ENCODE peak calls at places on chromosomes 4 and X, in ten cellular contexts. One of them, this sample, is unnamed.

GRCh38 chr4:128862608-128863313 is 53.3 kb downstream of the JADE1 start:
- DNase-seq in tibial artery: no peak
- DNase-seq in cardiac muscle cell: no peak
- DNase-seq in psoas muscle: no peak
- DNase-seq in PC-3: no peak
- DNase-seq in endothelial cell of umbilical vein: peak; percentile 41
- DNase-seq in BE2C: no peak
- DNase-seq in nephron progenitor cell: peak; percentile 7
- DNase-seq in IMR-90: peak; percentile 72
- DNase-seq in GM20000: peak; percentile 68
- DNase-seq in this sample: no peak

GRCh38 chrX:123736333-123736921 is 3.6 kb upstream of the THOC2 start:
- DNase-seq in tibial artery: no peak
- DNase-seq in cardiac muscle cell: no peak
- DNase-seq in psoas muscle: no peak
- DNase-seq in PC-3: no peak
- DNase-seq in endothelial cell of umbilical vein: no peak
- DNase-seq in BE2C: peak; percentile 41
- DNase-seq in nephron progenitor cell: no peak
- DNase-seq in IMR-90: peak; percentile 90
- DNase-seq in GM20000: no peak
- DNase-seq in this sample: no peak

GRCh38 chr4:1241936-1242505 is 6.9 kb downstream of the CTBP1 start:
- DNase-seq in tibial artery: peak; percentile 8
- DNase-seq in cardiac muscle cell: no peak
- DNase-seq in psoas muscle: peak; percentile 28
- DNase-seq in PC-3: no peak
- DNase-seq in endothelial cell of umbilical vein: no peak
- DNase-seq in BE2C: peak; percentile 4
- DNase-seq in nephron progenitor cell: no peak
- DNase-seq in IMR-90: no peak
- DNase-seq in GM20000: no peak
- DNase-seq in this sample: no peak

GRCh38 chrX:103792916-103793540 is 16.4 kb downstream of the PLP1 start:
- DNase-seq in tibial artery: no peak
- DNase-seq in cardiac muscle cell: no peak
- DNase-seq in psoas muscle: no peak
- DNase-seq in PC-3: peak; percentile 82
- DNase-seq in endothelial cell of umbilical vein: no peak
- DNase-seq in BE2C: no peak
- DNase-seq in nephron progenitor cell: no peak
- DNase-seq in IMR-90: peak; percentile 80
- DNase-seq in GM20000: no peak
- DNase-seq in this sample: no peak

GRCh38 chrX:26851981-26852380 is 611.2 kb downstream of the PPP4R3C start:
- DNase-seq in tibial artery: no peak
- DNase-seq in cardiac muscle cell: peak; percentile 40
- DNase-seq in psoas muscle: no peak
- DNase-seq in PC-3: peak; percentile 1
- DNase-seq in endothelial cell of umbilical vein: peak; percentile 87
- DNase-seq in BE2C: no peak
- DNase-seq in nephron progenitor cell: no peak
- DNase-seq in IMR-90: no peak
- DNase-seq in GM20000: peak; percentile 3
- DNase-seq in this sample: no peak

GRCh38 chrX:70434914-70435586 is 9.6 kb upstream of the DLG3 start:
- DNase-seq in tibial artery: peak; percentile 54
- DNase-seq in cardiac muscle cell: peak; percentile 58
- DNase-seq in psoas muscle: peak; percentile 78
- DNase-seq in PC-3: no peak
- DNase-seq in endothelial cell of umbilical vein: no peak
- DNase-seq in BE2C: no peak
- DNase-seq in nephron progenitor cell: no peak
- DNase-seq in IMR-90: peak; percentile 48
- DNase-seq in GM20000: no peak
- DNase-seq in this sample: no peak

GRCh38 chrX:54447461-54447860 is 7.3 kb downstream of the TSR2 start:
- DNase-seq in tibial artery: no peak
- DNase-seq in cardiac muscle cell: peak; percentile 5
- DNase-seq in psoas muscle: no peak
- DNase-seq in PC-3: peak; percentile 20
- DNase-seq in endothelial cell of umbilical vein: no peak
- DNase-seq in BE2C: no peak
- DNase-seq in nephron progenitor cell: no peak
- DNase-seq in IMR-90: no peak
- DNase-seq in GM20000: no peak
- DNase-seq in this sample: no peak

GRCh38 chr4:24003476-24003875 is 113.6 kb upstream of the PPARGC1A start:
- DNase-seq in tibial artery: no peak
- DNase-seq in cardiac muscle cell: no peak
- DNase-seq in psoas muscle: no peak
- DNase-seq in PC-3: no peak
- DNase-seq in endothelial cell of umbilical vein: no peak
- DNase-seq in BE2C: no peak
- DNase-seq in nephron progenitor cell: no peak
- DNase-seq in IMR-90: no peak
- DNase-seq in GM20000: no peak
- DNase-seq in this sample: no peak

GRCh38 chrX:104270916-104271512 is 16.3 kb upstream of the ESX1 start:
- DNase-seq in tibial artery: peak; percentile 20
- DNase-seq in cardiac muscle cell: peak; percentile 59
- DNase-seq in psoas muscle: no peak
- DNase-seq in PC-3: peak; percentile 82
- DNase-seq in endothelial cell of umbilical vein: peak; percentile 62
- DNase-seq in BE2C: peak; percentile 35
- DNase-seq in nephron progenitor cell: peak; percentile 49
- DNase-seq in IMR-90: peak; percentile 22
- DNase-seq in GM20000: no peak
- DNase-seq in this sample: peak; percentile 43

GRCh38 chr4:169225058-169225751 is 45.6 kb downstream of the SH3RF1 start:
- DNase-seq in tibial artery: no peak
- DNase-seq in cardiac muscle cell: no peak
- DNase-seq in psoas muscle: no peak
- DNase-seq in PC-3: peak; percentile 90
- DNase-seq in endothelial cell of umbilical vein: peak; percentile 87
- DNase-seq in BE2C: no peak
- DNase-seq in nephron progenitor cell: no peak
- DNase-seq in IMR-90: peak; percentile 98
- DNase-seq in GM20000: no peak
- DNase-seq in this sample: no peak

DNA sequence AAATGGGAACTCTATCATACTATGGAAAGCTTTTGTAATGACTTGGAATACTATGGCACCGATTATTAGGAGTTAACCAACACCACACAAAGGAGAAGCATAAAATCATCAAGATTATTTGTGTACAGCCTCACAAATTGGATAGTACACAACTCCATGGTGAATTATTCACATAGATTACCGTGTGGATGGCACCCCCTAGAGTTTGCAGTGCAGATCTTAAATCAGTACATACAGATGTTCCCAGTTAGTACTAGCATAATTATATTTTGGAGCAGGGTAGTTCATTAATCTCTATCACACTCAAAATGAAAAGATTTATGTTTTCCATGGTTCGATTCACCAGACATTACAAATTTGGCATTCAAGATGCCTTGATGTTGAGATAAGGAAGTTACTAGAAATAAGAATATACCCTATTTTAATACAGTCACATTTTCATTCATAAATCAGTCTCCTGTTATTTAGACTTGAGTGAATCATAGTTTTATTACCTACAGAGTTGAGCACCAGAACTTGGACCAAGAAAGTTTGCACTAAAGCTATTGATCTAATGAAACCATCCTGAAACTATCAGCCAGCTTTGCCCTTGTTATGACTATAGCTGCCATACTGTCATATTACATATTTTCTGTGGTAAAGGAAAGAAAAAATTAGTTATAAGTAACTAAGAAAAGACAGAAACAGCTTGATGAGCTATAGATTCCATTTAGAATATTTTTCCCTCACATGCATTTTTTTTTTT is 531.8 kb downstream of the GLUD2 start:
- DNase-seq in tibial artery: no peak
- DNase-seq in cardiac muscle cell: peak; percentile 32
- DNase-seq in psoas muscle: no peak
- DNase-seq in PC-3: peak; percentile 57
- DNase-seq in endothelial cell of umbilical vein: peak; percentile 1
- DNase-seq in BE2C: no peak
- DNase-seq in nephron progenitor cell: peak; percentile 12
- DNase-seq in IMR-90: no peak
- DNase-seq in GM20000: peak; percentile 0
- DNase-seq in this sample: no peak
- TF ChIP-seq CTCF in tibial artery: peak; percentile 8
- TF ChIP-seq CTCF in cardiac muscle cell: peak; percentile 37
- TF ChIP-seq CTCF in psoas muscle: peak; percentile 24
- TF ChIP-seq CTCF in PC-3: peak; percentile 71
- TF ChIP-seq CTCF in endothelial cell of umbilical vein: no peak
- TF ChIP-seq CTCF in BE2C: no peak
- TF ChIP-seq CTCF in nephron progenitor cell: no peak
- TF ChIP-seq CTCF in IMR-90: no peak
- TF ChIP-seq CTCF in GM20000: no peak
- TF ChIP-seq CTCF in this sample: peak; percentile 26

DNA sequence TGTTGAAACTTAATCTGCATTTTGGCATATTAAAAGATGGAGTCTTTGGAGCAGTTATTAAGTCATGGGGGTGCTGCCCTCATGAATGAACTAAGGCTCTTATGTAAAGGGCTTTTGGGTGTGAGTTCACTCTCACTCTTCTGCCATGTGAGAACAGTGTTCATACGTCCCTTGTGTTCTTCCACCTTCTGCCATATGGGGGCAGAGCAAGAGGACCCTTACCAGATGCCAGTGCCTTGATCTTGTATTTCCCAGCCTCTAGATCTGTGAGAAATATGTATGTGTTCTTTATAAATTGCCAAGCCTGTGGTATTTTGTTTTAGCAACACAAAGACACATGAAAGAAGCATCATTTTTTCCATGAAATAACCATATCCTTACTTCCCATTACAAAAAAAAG is 213.9 kb downstream of the SPOCK3 start:
- DNase-seq in tibial artery: no peak
- DNase-seq in cardiac muscle cell: peak; percentile 17
- DNase-seq in psoas muscle: no peak
- DNase-seq in PC-3: peak; percentile 13
- DNase-seq in endothelial cell of umbilical vein: peak; percentile 18
- DNase-seq in BE2C: peak; percentile 50
- DNase-seq in nephron progenitor cell: no peak
- DNase-seq in IMR-90: no peak
- DNase-seq in GM20000: no peak
- DNase-seq in this sample: peak; percentile 23
- TF ChIP-seq CTCF in tibial artery: no peak
- TF ChIP-seq CTCF in cardiac muscle cell: peak; percentile 45
- TF ChIP-seq CTCF in psoas muscle: no peak
- TF ChIP-seq CTCF in PC-3: peak; percentile 51
- TF ChIP-seq CTCF in endothelial cell of umbilical vein: peak; percentile 11
- TF ChIP-seq CTCF in BE2C: peak; percentile 78
- TF ChIP-seq CTCF in nephron progenitor cell: peak; percentile 26
- TF ChIP-seq CTCF in IMR-90: no peak
- TF ChIP-seq CTCF in GM20000: peak; percentile 22
- TF ChIP-seq CTCF in this sample: no peak

GRCh38 chrX:67295924-67296323 is 247.9 kb upstream of the AR start:
- DNase-seq in tibial artery: no peak
- DNase-seq in cardiac muscle cell: no peak
- DNase-seq in psoas muscle: no peak
- DNase-seq in PC-3: no peak
- DNase-seq in endothelial cell of umbilical vein: no peak
- DNase-seq in BE2C: no peak
- DNase-seq in nephron progenitor cell: no peak
- DNase-seq in IMR-90: no peak
- DNase-seq in GM20000: no peak
- DNase-seq in this sample: no peak
- TF ChIP-seq CTCF in tibial artery: no peak
- TF ChIP-seq CTCF in cardiac muscle cell: no peak
- TF ChIP-seq CTCF in psoas muscle: no peak
- TF ChIP-seq CTCF in PC-3: no peak
- TF ChIP-seq CTCF in endothelial cell of umbilical vein: no peak
- TF ChIP-seq CTCF in BE2C: no peak
- TF ChIP-seq CTCF in nephron progenitor cell: no peak
- TF ChIP-seq CTCF in IMR-90: no peak
- TF ChIP-seq CTCF in GM20000: no peak
- TF ChIP-seq CTCF in this sample: no peak

GRCh38 chr4:6689506-6689960 is 4.1 kb upstream of the S100P start:
- DNase-seq in tibial artery: no peak
- DNase-seq in cardiac muscle cell: no peak
- DNase-seq in psoas muscle: no peak
- DNase-seq in PC-3: peak; percentile 19
- DNase-seq in endothelial cell of umbilical vein: no peak
- DNase-seq in BE2C: no peak
- DNase-seq in nephron progenitor cell: no peak
- DNase-seq in IMR-90: no peak
- DNase-seq in GM20000: no peak
- DNase-seq in this sample: no peak

GRCh38 chr4:6686104-6686787 is 7.4 kb upstream of the S100P start:
- DNase-seq in tibial artery: no peak
- DNase-seq in cardiac muscle cell: no peak
- DNase-seq in psoas muscle: no peak
- DNase-seq in PC-3: no peak
- DNase-seq in endothelial cell of umbilical vein: no peak
- DNase-seq in BE2C: no peak
- DNase-seq in nephron progenitor cell: no peak
- DNase-seq in IMR-90: no peak
- DNase-seq in GM20000: no peak
- DNase-seq in this sample: no peak

GRCh38 chr4:6687947-6688878 is 5.5 kb upstream of the S100P start:
- DNase-seq in tibial artery: no peak
- DNase-seq in cardiac muscle cell: no peak
- DNase-seq in psoas muscle: no peak
- DNase-seq in PC-3: peak; percentile 24
- DNase-seq in endothelial cell of umbilical vein: no peak
- DNase-seq in BE2C: no peak
- DNase-seq in nephron progenitor cell: no peak
- DNase-seq in IMR-90: no peak
- DNase-seq in GM20000: no peak
- DNase-seq in this sample: no peak

GRCh38 chr4:6692379-6692778 is 1.3 kb upstream of the S100P start:
- DNase-seq in tibial artery: no peak
- DNase-seq in cardiac muscle cell: no peak
- DNase-seq in psoas muscle: no peak
- DNase-seq in PC-3: no peak
- DNase-seq in endothelial cell of umbilical vein: no peak
- DNase-seq in BE2C: no peak
- DNase-seq in nephron progenitor cell: no peak
- DNase-seq in IMR-90: no peak
- DNase-seq in GM20000: no peak
- DNase-seq in this sample: no peak

DNA sequence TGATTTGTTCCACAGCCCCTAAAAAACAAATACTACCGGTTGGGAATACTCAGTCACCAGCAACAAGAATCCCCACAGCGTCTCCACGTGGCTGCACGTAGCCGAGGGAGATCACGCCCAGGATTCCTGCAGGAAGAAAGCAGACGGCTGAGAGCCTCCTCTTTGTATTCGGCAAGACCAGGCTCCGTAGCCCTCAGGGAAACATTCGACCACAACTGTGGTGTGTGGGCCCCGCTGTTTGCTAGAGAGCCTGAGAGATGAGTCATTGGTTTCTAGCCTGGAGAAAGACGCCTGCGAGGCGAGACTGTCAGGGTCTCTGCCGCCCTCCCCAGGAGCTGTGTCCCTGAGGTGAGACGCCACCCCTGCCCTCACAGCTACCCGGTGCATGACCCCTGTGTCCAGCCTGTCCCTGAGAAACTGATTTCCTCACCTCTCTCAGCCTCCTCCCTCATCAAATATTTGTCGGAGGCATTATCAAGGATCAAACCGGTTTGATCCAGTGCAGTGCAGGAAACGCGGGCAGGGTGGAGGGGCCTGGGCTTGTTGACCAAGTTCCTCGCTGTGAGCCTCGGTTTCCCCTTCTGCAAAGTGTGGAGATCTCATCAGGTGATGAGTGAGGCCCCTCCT is 4.7 kb upstream of the S100P start:
- DNase-seq in tibial artery: no peak
- DNase-seq in cardiac muscle cell: no peak
- DNase-seq in psoas muscle: no peak
- DNase-seq in PC-3: peak; percentile 92
- DNase-seq in endothelial cell of umbilical vein: peak; percentile 39
- DNase-seq in BE2C: peak; percentile 74
- DNase-seq in nephron progenitor cell: no peak
- DNase-seq in IMR-90: peak; percentile 94
- DNase-seq in GM20000: peak; percentile 83
- DNase-seq in this sample: peak; percentile 77
- TF ChIP-seq CTCF in tibial artery: no peak
- TF ChIP-seq CTCF in cardiac muscle cell: peak; percentile 24
- TF ChIP-seq CTCF in psoas muscle: no peak
- TF ChIP-seq CTCF in PC-3: peak; percentile 28
- TF ChIP-seq CTCF in endothelial cell of umbilical vein: no peak
- TF ChIP-seq CTCF in BE2C: no peak
- TF ChIP-seq CTCF in nephron progenitor cell: no peak
- TF ChIP-seq CTCF in IMR-90: peak; percentile 1
- TF ChIP-seq CTCF in GM20000: no peak
- TF ChIP-seq CTCF in this sample: no peak

This sample was measured in glutamatergic neuron.